ENCODE peak calls at places on chromosomes 7 and 10, in six cellular contexts. A is gastrocnemius medialis, Q is right cardiac atrium, O is A549, M is neuronal stem cell, J is lung. E is an unnamed sample.

GRCh38 chr7:28958235-28958945 is at the start of gene TRIL:
- DNase-seq in A (no peak), Q (peak; percentile 95), M (peak; percentile 77), O (no peak), J (peak; percentile 74), E (peak; percentile 89)

GRCh38 chr7:1235501-1236131 is 2.9 kb downstream of the UNCX start:
- DNase-seq in A (no peak), O (no peak), Q (no peak), M (no peak), J (no peak), E (no peak)

GRCh38 chr7:105840981-105841749 is 35.2 kb downstream of the ATXN7L1 start:
- DNase-seq in M (no peak), Q (no peak), A (no peak), O (no peak), J (no peak), E (no peak)

GRCh38 chr10:1119027-1119426 is 62.8 kb downstream of the WDR37 start:
- DNase-seq in O (no peak), M (no peak), Q (no peak), J (no peak), A (no peak), E (no peak)

GRCh38 chr7:135938563-135938962 is 38.6 kb downstream of the MTPN start:
- DNase-seq in M (no peak), O (no peak), J (no peak), Q (no peak), A (no peak), E (no peak)

GRCh38 chr7:132220060-132220459 is 356.2 kb downstream of the PLXNA4 start:
- DNase-seq in Q (no peak), O (no peak), J (no peak), A (no peak), M (no peak), E (no peak)

GRCh38 chr10:42428534-42428933 is 209.8 kb downstream of the ZNF33B start:
- DNase-seq in A (no peak), O (no peak), M (no peak), J (no peak), Q (no peak), E (no peak)

GRCh38 chr10:87734987-87735827 is 75.5 kb downstream of the PAPSS2 start:
- DNase-seq in Q (no peak), O (peak; percentile 50), M (peak; percentile 70), J (no peak), A (no peak), E (no peak)

GRCh38 chr7:158206341-158206740 is 381.3 kb downstream of the PTPRN2 start:
- DNase-seq in J (no peak), A (no peak), O (no peak), M (no peak), Q (no peak), E (no peak)

GRCh38 chr10:49597426-49598163 is 12.5 kb upstream of the SLC18A3 start:
- DNase-seq in O (no peak), Q (no peak), J (no peak), A (no peak), M (no peak), E (no peak)

GRCh38 chr10:97757471-97757870 is 14.3 kb downstream of the SFRP5 start:
- DNase-seq in M (no peak), Q (no peak), A (no peak), J (no peak), O (no peak), E (no peak)

GRCh38 chr10:79206300-79207095 is 137.7 kb downstream of the ZMIZ1 start:
- DNase-seq in O (no peak), A (no peak), Q (no peak), J (no peak), M (no peak), E (no peak)

GRCh38 chr10:3729397-3729796 is 55.6 kb downstream of the KLF6 start:
- DNase-seq in J (no peak), Q (no peak), M (no peak), O (no peak), A (no peak), E (no peak)

GRCh38 chr7:94258856-94259255 is 135.8 kb upstream of the COL1A2 start:
- DNase-seq in Q (no peak), J (no peak), O (no peak), A (no peak), M (no peak), E (no peak)

GRCh38 chr7:98352621-98353020 is 48.3 kb downstream of the BAIAP2L1 start:
- DNase-seq in O (peak; percentile 90), A (no peak), J (no peak), Q (no peak), M (no peak), E (no peak)

GRCh38 chr10:71319042-71319799 is at the start of gene SLC29A3:
- DNase-seq in M (peak; percentile 80), J (peak; percentile 73), O (peak; percentile 79), A (peak; percentile 57), Q (peak; percentile 93), E (peak; percentile 85)

GRCh38 chr10:114547056-114547455 is 111.0 kb downstream of the ABLIM1 start:
- DNase-seq in Q (no peak), M (no peak), O (no peak), A (no peak), J (no peak), E (no peak)

GRCh38 chr7:26958834-26959233 is 94.4 kb upstream of the SKAP2 start:
- DNase-seq in O (peak; percentile 13), Q (no peak), A (no peak), J (no peak), M (no peak), E (no peak)

GRCh38 chr10:50316695-50317648 is 65.7 kb upstream of the ASAH2 start:
- DNase-seq in Q (no peak), A (no peak), J (no peak), O (no peak), M (no peak), E (no peak)

GRCh38 chr10:31923389-31923788 is 5.2 kb downstream of the ARHGAP12 start:
- DNase-seq in O (no peak), A (no peak), J (no peak), M (no peak), Q (no peak), E (no peak)

GRCh38 chr10:57972783-57973182 is 294.9 kb downstream of the IPMK start:
- DNase-seq in A (no peak), J (no peak), Q (no peak), O (no peak), M (no peak), E (no peak)

GRCh38 chr7:79786187-79786586 is 332.7 kb upstream of the MAGI2 start:
- DNase-seq in A (no peak), J (no peak), O (no peak), Q (no peak), M (no peak), E (no peak)

GRCh38 chr10:14952851-14953451 is 945 bp downstream of the DCLRE1C start:
- DNase-seq in Q (no peak), O (no peak), J (no peak), A (no peak), M (peak; percentile 30), E (no peak)

GRCh38 chr10:78518224-78518623 is 484.6 kb downstream of the RPS24 start:
- DNase-seq in Q (no peak), J (peak; percentile 4), M (no peak), A (no peak), O (no peak), E (no peak)

GRCh38 chr10:120945801-120946302 is 94.7 kb downstream of the WDR11 start:
- DNase-seq in O (no peak), M (no peak), J (no peak), Q (no peak), A (no peak), E (no peak)

GRCh38 chr10:118735294-118735693 is 19.5 kb downstream of the CACUL1 start:
- DNase-seq in J (no peak), Q (no peak), M (no peak), O (no peak), A (no peak), E (no peak)

GRCh38 chr10:118729641-118730258 is 25.0 kb downstream of the CACUL1 start:
- DNase-seq in J (no peak), M (no peak), A (no peak), Q (no peak), O (no peak), E (no peak)

GRCh38 chr10:118734477-118734876 is 20.3 kb downstream of the CACUL1 start:
- DNase-seq in J (no peak), Q (no peak), O (no peak), A (no peak), M (no peak), E (no peak)

GRCh38 chr10:118730699-118731456 is 23.9 kb downstream of the CACUL1 start:
- DNase-seq in J (no peak), Q (no peak), A (no peak), O (no peak), M (no peak), E (no peak)

GRCh38 chr10:118732253-118733194 is 22.2 kb downstream of the CACUL1 start:
- DNase-seq in Q (no peak), M (no peak), O (no peak), J (no peak), A (no peak), E (no peak)
- H3K4me1 ChIP-seq in Q (peaks cover 11% of the 10 kb centered on the region), M (no peaks in the 10 kb centered on the region), O (peaks cover 31% of the 10 kb centered on the region), J (no peaks in the 10 kb centered on the region), A (peaks cover 78% of the 10 kb centered on the region), E (peaks cover 59% of the 10 kb centered on the region)

DNA sequence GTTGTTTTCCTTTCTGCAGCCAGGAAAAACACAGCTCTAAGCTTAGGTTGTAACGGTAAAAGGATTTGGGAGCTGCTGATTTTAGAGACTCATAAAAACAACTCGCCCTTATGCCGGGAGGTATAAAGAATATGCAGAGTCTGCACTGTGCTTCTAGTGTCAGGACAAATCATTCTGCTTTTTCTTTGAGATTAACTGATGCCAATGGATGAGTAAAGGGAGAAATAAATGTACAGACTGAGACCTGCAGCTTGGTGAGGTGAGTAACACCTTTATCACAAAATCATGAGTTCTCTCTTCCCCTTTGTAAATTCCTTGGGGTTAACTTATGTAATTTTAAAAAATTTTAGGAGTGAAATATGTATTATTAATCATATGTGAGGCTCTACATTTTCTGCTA is 1.9 kb upstream of the SFR1 start:
- DNase-seq in A (no peak), Q (no peak), J (no peak), M (no peak), O (no peak), E (no peak)
- H3K4me1 ChIP-seq in A (peaks cover 7% of the 10 kb centered on the region), Q (no peaks in the 10 kb centered on the region), J (no peaks in the 10 kb centered on the region), M (peaks cover 3% of the 10 kb centered on the region), O (peaks cover 66% of the 10 kb centered on the region), E (no peaks in the 10 kb centered on the region)

DNA sequence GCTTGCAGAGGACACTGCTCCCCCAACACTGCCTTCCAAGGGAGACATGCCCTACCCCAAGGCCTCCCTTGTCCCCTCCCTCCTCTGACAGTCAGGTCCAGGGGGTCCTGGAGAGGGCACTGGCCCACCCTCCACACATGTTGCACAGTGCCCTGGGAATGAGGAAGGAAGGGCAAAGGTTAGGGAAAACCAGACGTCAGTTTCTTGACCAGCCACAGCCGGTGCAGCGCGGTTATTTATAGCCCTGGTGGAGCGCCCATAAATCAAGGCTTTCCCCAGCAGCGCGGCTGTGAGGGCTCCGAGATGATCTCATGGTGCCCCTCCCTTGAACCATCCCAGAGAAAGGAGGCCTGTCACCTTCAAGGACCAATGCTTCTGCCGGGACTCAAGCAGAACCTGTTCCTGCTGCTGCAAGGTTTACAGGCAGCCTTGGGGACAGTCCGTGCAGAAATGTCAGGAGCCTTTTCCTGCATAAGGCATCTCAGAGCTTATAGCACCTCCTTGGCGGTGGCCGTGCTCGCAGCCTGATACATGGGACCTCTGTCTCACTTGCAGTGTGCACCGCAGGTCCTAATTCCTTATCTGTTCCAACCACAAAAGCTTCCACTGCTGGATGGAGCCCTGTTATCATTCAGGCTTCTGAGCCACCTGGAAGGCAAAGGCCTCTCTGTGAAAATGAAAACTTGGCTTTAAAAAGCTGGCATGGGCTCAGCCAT is 127.3 kb downstream of the LHPP start:
- DNase-seq in J (no peak), M (no peak), O (no peak), A (peak; percentile 70), Q (no peak), E (peak; percentile 68)
- H3K4me1 ChIP-seq in J (peaks cover 4% of the 10 kb centered on the region), M (no peaks in the 10 kb centered on the region), O (no peaks in the 10 kb centered on the region), A (peaks cover 20% of the 10 kb centered on the region), Q (peaks cover 3% of the 10 kb centered on the region), E (peaks cover 16% of the 10 kb centered on the region)

GRCh38 chr7:30168800-30169584 is 34.2 kb downstream of the MTURN start:
- DNase-seq in J (no peak), Q (no peak), A (no peak), M (no peak), O (peak; percentile 36), E (no peak)
- H3K4me1 ChIP-seq in J (peaks cover 14% of the 10 kb centered on the region), Q (peaks cover 17% of the 10 kb centered on the region), A (peaks cover 39% of the 10 kb centered on the region), M (peaks cover 10% of the 10 kb centered on the region), O (peaks cover 28% of the 10 kb centered on the region), E (peaks cover 89% of the 10 kb centered on the region)